ENCODE peak calls at places on chromosome 9, in nine cellular contexts. O is left cardiac atrium; I is ACHN; J is AG09319; L is NCI-H2081; F is colonic mucosa; M is nucleus accumbens; Y is activated CD4-positive, alpha-beta T cell treated with anti-CD3 and anti-CD28 coated beads, Interleukin-2, amount 50 U/mL, for 48 hours; Q is SK-N-DZ. E is an unnamed sample.

GRCh38 chr9:129482521-129483466 is 138.1 kb downstream of the C9orf50 start:
- DNase-seq in Y (peak), O (peak), F (peak), Q (peak), J (peak), I (peak), L (peak), M (no peak), E (peak)

GRCh38 chr9:122366074-122366672 is 4.7 kb upstream of the PTGS1 start:
- DNase-seq in M (no peak), Y (no peak), O (peak), F (no peak), I (no peak), L (no peak), Q (no peak), J (no peak), E (no peak)

GRCh38 chr9:112867275-112867991 is 23.2 kb downstream of the SLC46A2 start:
- DNase-seq in L (no peak), O (no peak), Y (peak), Q (no peak), J (peak), I (peak), M (no peak), F (peak), E (no peak)

GRCh38 chr9:133787749-133788015 is 49.5 kb upstream of the SARDH start:
- DNase-seq in J (no peak), L (no peak), Y (no peak), F (peak), O (no peak), Q (no peak), M (no peak), I (peak), E (peak)

GRCh38 chr9:119836036-119836435 is 466.8 kb upstream of the BRINP1 start:
- DNase-seq in Q (no peak), F (no peak), L (peak), Y (no peak), I (no peak), J (no peak), O (no peak), M (no peak), E (no peak)

GRCh38 chr9:94961870-94962269 is 235.4 kb downstream of the AOPEP start:
- DNase-seq in I (no peak), M (no peak), L (no peak), Y (no peak), J (no peak), O (no peak), F (no peak), Q (no peak), E (no peak)

GRCh38 chr9:100341889-100342288 is 10.9 kb downstream of the TEX10 start:
- DNase-seq in O (no peak), F (no peak), J (no peak), L (no peak), I (no peak), Y (no peak), M (no peak), Q (no peak), E (no peak)

GRCh38 chr9:3887798-3888495 is 362.1 kb upstream of the RFX3 start:
- DNase-seq in L (no peak), F (no peak), J (no peak), O (no peak), Y (no peak), I (no peak), M (no peak), Q (no peak), E (no peak)

GRCh38 chr9:95143591-95144561 is 173.6 kb downstream of the FANCC start:
- DNase-seq in L (no peak), I (no peak), F (peak), M (no peak), Y (no peak), O (peak), Q (no peak), J (peak), E (no peak)

GRCh38 chr9:92315456-92315855 is 9.7 kb downstream of the NOL8 start:
- DNase-seq in L (no peak), O (no peak), Y (no peak), F (no peak), M (no peak), J (no peak), I (no peak), Q (no peak), E (no peak)

GRCh38 chr9:80952523-80952922 is 736.8 kb downstream of the TLE1 start:
- DNase-seq in Q (peak), L (no peak), J (no peak), I (no peak), F (no peak), Y (no peak), O (no peak), M (no peak), E (no peak)

GRCh38 chr9:18605763-18606162 is 131.8 kb downstream of the ADAMTSL1 start:
- DNase-seq in Y (no peak), O (peak), J (peak), F (peak), I (no peak), M (no peak), Q (no peak), L (no peak), E (no peak)

GRCh38 chr9:135666534-135667402 is 3.7 kb downstream of the LCN9 start:
- DNase-seq in M (no peak), Q (no peak), J (no peak), Y (no peak), F (no peak), O (no peak), I (no peak), L (no peak), E (no peak)

GRCh38 chr9:16461231-16461840 is 409.1 kb downstream of the BNC2 start:
- DNase-seq in F (no peak), O (no peak), L (no peak), Q (no peak), M (no peak), I (peak), J (no peak), Y (no peak), E (no peak)

GRCh38 chr9:72443855-72444254 is 77.6 kb upstream of the TMC1 start:
- DNase-seq in F (no peak), I (peak), O (no peak), Y (no peak), J (no peak), L (no peak), Q (no peak), M (no peak), E (no peak)

GRCh38 chr9:34046784-34047379 is 1.8 kb downstream of the UBAP2 start:
- DNase-seq in J (no peak), F (peak), O (no peak), Y (peak), M (no peak), L (peak), I (no peak), Q (no peak), E (no peak)

GRCh38 chr9:2227468-2227867 is 212.3 kb downstream of the SMARCA2 start:
- DNase-seq in J (peak), F (no peak), O (peak), Q (no peak), I (no peak), Y (no peak), M (no peak), L (no peak), E (no peak)

GRCh38 chr9:76595645-76596044 is 136.7 kb downstream of the GCNT1 start:
- DNase-seq in Y (no peak), O (no peak), L (no peak), F (no peak), I (no peak), J (no peak), M (no peak), Q (no peak), E (no peak)

GRCh38 chr9:106697390-106697789 is 165.6 kb upstream of the ZNF462 start:
- DNase-seq in M (no peak), J (no peak), L (no peak), Y (no peak), Q (no peak), O (no peak), F (no peak), I (no peak), E (no peak)

GRCh38 chr9:6944093-6944551 is 186.3 kb downstream of the KDM4C start:
- DNase-seq in L (peak), Y (no peak), Q (no peak), F (no peak), M (no peak), J (no peak), I (no peak), O (no peak), E (no peak)

GRCh38 chr9:107739601-107740082 is 250.1 kb upstream of the KLF4 start:
- DNase-seq in L (peak), I (no peak), J (peak), Q (no peak), O (peak), Y (no peak), M (no peak), F (peak), E (peak)

GRCh38 chr9:127905788-127906191 is 6.4 kb upstream of the ST6GALNAC6 start:
- DNase-seq in M (no peak), F (peak), I (no peak), L (no peak), Y (peak), O (no peak), Q (no peak), J (no peak), E (peak)

GRCh38 chr9:91603940-91604339 is 180.3 kb upstream of the NFIL3 start:
- DNase-seq in I (no peak), M (no peak), L (no peak), F (no peak), Y (no peak), O (no peak), J (no peak), Q (no peak), E (no peak)

GRCh38 chr9:21294325-21294724 is 10.8 kb downstream of the IFNA5 start:
- DNase-seq in Y (no peak), I (no peak), Q (no peak), F (no peak), M (no peak), L (no peak), J (no peak), O (no peak), E (no peak)

GRCh38 chr9:127629468-127630081 is 17.5 kb downstream of the STXBP1 start:
- DNase-seq in M (no peak), I (no peak), J (no peak), F (no peak), O (no peak), Y (no peak), L (no peak), Q (no peak), E (no peak)

GRCh38 chr9:96450613-96451544 is 910 bp downstream of the HABP4 start:
- DNase-seq in O (peak), F (peak), J (no peak), Q (peak), M (no peak), I (peak), L (peak), Y (peak), E (peak)

GRCh38 chr9:133189826-133190225 is 19.2 kb downstream of the OBP2B start:
- DNase-seq in F (no peak), O (no peak), L (no peak), Y (no peak), J (no peak), I (no peak), M (no peak), Q (no peak), E (no peak)

GRCh38 chr9:17793713-17794622 is 215.1 kb downstream of the SH3GL2 start:
- DNase-seq in Y (no peak), L (no peak), I (peak), O (no peak), M (no peak), F (no peak), Q (peak), J (no peak), E (no peak)

GRCh38 chr9:68705636-68706578 is 867 bp downstream of the PIP5K1B start:
- DNase-seq in Y (peak), L (peak), M (no peak), Q (peak), F (peak), I (peak), J (no peak), O (peak), E (no peak)

GRCh38 chr9:113910036-113910639 is 34.0 kb downstream of the ZNF618 start:
- DNase-seq in F (no peak), M (no peak), Q (no peak), J (no peak), O (no peak), Y (no peak), L (peak), I (no peak), E (no peak)

GRCh38 chr9:21974542-21975409 is 19.4 kb downstream of the CDKN2A start:
- DNase-seq in O (no peak), F (no peak), L (peak), Y (peak), J (no peak), Q (peak), I (no peak), M (no peak), E (no peak)

GRCh38 chr9:91949946-91950664 is at the start of gene ROR2:
- DNase-seq in M (no peak), Y (peak), I (peak), J (no peak), Q (peak), O (peak), L (peak), F (peak), E (no peak)

GRCh38 chr9:128497824-128498610 is 6.5 kb upstream of the GLE1 start:
- DNase-seq in I (no peak), Q (no peak), O (no peak), L (no peak), J (no peak), Y (no peak), F (no peak), M (no peak), E (no peak)

GRCh38 chr9:80899208-80899607 is 790.1 kb downstream of the TLE1 start:
- DNase-seq in Y (no peak), M (no peak), O (no peak), F (no peak), I (no peak), Q (no peak), J (peak), L (no peak), E (no peak)